ENCODE peak calls at places on chromosome 9, in ten cellular contexts. One of them, this sample, is unnamed.

GRCh38 chr9:34463098-34463900 is 4.7 kb downstream of the DNAI1 start:
- DNase-seq in A673: no peak
- DNase-seq in uterus: peak; percentile 29
- DNase-seq in epithelial cell of esophagus: peak; percentile 85
- DNase-seq in heart right ventricle: no peak
- DNase-seq in body of pancreas: no peak
- DNase-seq in breast epithelium: no peak
- DNase-seq in brain microvascular endothelial cell: peak; percentile 46
- DNase-seq in retinal pigment epithelial cell: no peak
- DNase-seq in endodermal cell: peak; percentile 16
- DNase-seq in this sample: no peak

GRCh38 chr9:111825468-111826145 is 30.9 kb upstream of the SHOC1 start:
- DNase-seq in A673: peak; percentile 25
- DNase-seq in uterus: no peak
- DNase-seq in epithelial cell of esophagus: peak; percentile 68
- DNase-seq in heart right ventricle: no peak
- DNase-seq in body of pancreas: no peak
- DNase-seq in breast epithelium: no peak
- DNase-seq in brain microvascular endothelial cell: peak; percentile 52
- DNase-seq in retinal pigment epithelial cell: peak; percentile 27
- DNase-seq in endodermal cell: no peak
- DNase-seq in this sample: no peak

GRCh38 chr9:3903273-3903672 is 377.5 kb upstream of the RFX3 start:
- DNase-seq in A673: no peak
- DNase-seq in uterus: no peak
- DNase-seq in epithelial cell of esophagus: no peak
- DNase-seq in heart right ventricle: no peak
- DNase-seq in body of pancreas: no peak
- DNase-seq in breast epithelium: no peak
- DNase-seq in brain microvascular endothelial cell: no peak
- DNase-seq in retinal pigment epithelial cell: no peak
- DNase-seq in endodermal cell: no peak
- DNase-seq in this sample: no peak

GRCh38 chr9:32550046-32550608 is 2.0 kb upstream of the SMIM27 start:
- DNase-seq in A673: peak; percentile 31
- DNase-seq in uterus: no peak
- DNase-seq in epithelial cell of esophagus: peak; percentile 40
- DNase-seq in heart right ventricle: no peak
- DNase-seq in body of pancreas: no peak
- DNase-seq in breast epithelium: no peak
- DNase-seq in brain microvascular endothelial cell: peak; percentile 32
- DNase-seq in retinal pigment epithelial cell: no peak
- DNase-seq in endodermal cell: peak; percentile 59
- DNase-seq in this sample: no peak

GRCh38 chr9:114421147-114421546 is 33.4 kb upstream of the AKNA start:
- DNase-seq in A673: no peak
- DNase-seq in uterus: no peak
- DNase-seq in epithelial cell of esophagus: no peak
- DNase-seq in heart right ventricle: no peak
- DNase-seq in body of pancreas: no peak
- DNase-seq in breast epithelium: no peak
- DNase-seq in brain microvascular endothelial cell: no peak
- DNase-seq in retinal pigment epithelial cell: no peak
- DNase-seq in endodermal cell: no peak
- DNase-seq in this sample: no peak

GRCh38 chr9:34884732-34885131 is 73.4 kb upstream of the PHF24 start:
- DNase-seq in A673: no peak
- DNase-seq in uterus: no peak
- DNase-seq in epithelial cell of esophagus: peak; percentile 24
- DNase-seq in heart right ventricle: no peak
- DNase-seq in body of pancreas: no peak
- DNase-seq in breast epithelium: no peak
- DNase-seq in brain microvascular endothelial cell: no peak
- DNase-seq in retinal pigment epithelial cell: no peak
- DNase-seq in endodermal cell: no peak
- DNase-seq in this sample: no peak

GRCh38 chr9:72983512-72984021 is 30.7 kb upstream of the ALDH1A1 start:
- DNase-seq in A673: no peak
- DNase-seq in uterus: no peak
- DNase-seq in epithelial cell of esophagus: no peak
- DNase-seq in heart right ventricle: no peak
- DNase-seq in body of pancreas: peak; percentile 20
- DNase-seq in breast epithelium: no peak
- DNase-seq in brain microvascular endothelial cell: no peak
- DNase-seq in retinal pigment epithelial cell: no peak
- DNase-seq in endodermal cell: no peak
- DNase-seq in this sample: no peak

GRCh38 chr9:130295945-130296782 is 30.6 kb downstream of the HMCN2 start:
- DNase-seq in A673: no peak
- DNase-seq in uterus: no peak
- DNase-seq in epithelial cell of esophagus: no peak
- DNase-seq in heart right ventricle: no peak
- DNase-seq in body of pancreas: no peak
- DNase-seq in breast epithelium: no peak
- DNase-seq in brain microvascular endothelial cell: no peak
- DNase-seq in retinal pigment epithelial cell: no peak
- DNase-seq in endodermal cell: peak; percentile 33
- DNase-seq in this sample: no peak

GRCh38 chr9:95091574-95091970 is 225.9 kb downstream of the FANCC start:
- DNase-seq in A673: no peak
- DNase-seq in uterus: no peak
- DNase-seq in epithelial cell of esophagus: peak; percentile 48
- DNase-seq in heart right ventricle: no peak
- DNase-seq in body of pancreas: no peak
- DNase-seq in breast epithelium: no peak
- DNase-seq in brain microvascular endothelial cell: peak; percentile 84
- DNase-seq in retinal pigment epithelial cell: no peak
- DNase-seq in endodermal cell: no peak
- DNase-seq in this sample: peak; percentile 86

GRCh38 chr9:33029106-33029788 is 4.2 kb downstream of the DNAJA1 start:
- DNase-seq in A673: no peak
- DNase-seq in uterus: no peak
- DNase-seq in epithelial cell of esophagus: peak; percentile 40
- DNase-seq in heart right ventricle: no peak
- DNase-seq in body of pancreas: no peak
- DNase-seq in breast epithelium: no peak
- DNase-seq in brain microvascular endothelial cell: no peak
- DNase-seq in retinal pigment epithelial cell: no peak
- DNase-seq in endodermal cell: no peak
- DNase-seq in this sample: no peak

GRCh38 chr9:89360465-89360864 is 42.2 kb downstream of the SECISBP2 start:
- DNase-seq in A673: no peak
- DNase-seq in uterus: no peak
- DNase-seq in epithelial cell of esophagus: no peak
- DNase-seq in heart right ventricle: no peak
- DNase-seq in body of pancreas: peak; percentile 50
- DNase-seq in breast epithelium: no peak
- DNase-seq in brain microvascular endothelial cell: no peak
- DNase-seq in retinal pigment epithelial cell: peak; percentile 54
- DNase-seq in endodermal cell: peak; percentile 48
- DNase-seq in this sample: no peak

GRCh38 chr9:122325124-122325523 is 45.7 kb upstream of the PTGS1 start:
- DNase-seq in A673: no peak
- DNase-seq in uterus: no peak
- DNase-seq in epithelial cell of esophagus: no peak
- DNase-seq in heart right ventricle: no peak
- DNase-seq in body of pancreas: no peak
- DNase-seq in breast epithelium: no peak
- DNase-seq in brain microvascular endothelial cell: no peak
- DNase-seq in retinal pigment epithelial cell: no peak
- DNase-seq in endodermal cell: peak; percentile 2
- DNase-seq in this sample: no peak

GRCh38 chr9:103872811-103873210 is 221.3 kb upstream of the SMC2 start:
- DNase-seq in A673: no peak
- DNase-seq in uterus: no peak
- DNase-seq in epithelial cell of esophagus: no peak
- DNase-seq in heart right ventricle: no peak
- DNase-seq in body of pancreas: no peak
- DNase-seq in breast epithelium: no peak
- DNase-seq in brain microvascular endothelial cell: no peak
- DNase-seq in retinal pigment epithelial cell: no peak
- DNase-seq in endodermal cell: no peak
- DNase-seq in this sample: no peak

GRCh38 chr9:130536594-130537215 is 42.7 kb upstream of the FUBP3 start:
- DNase-seq in A673: no peak
- DNase-seq in uterus: no peak
- DNase-seq in epithelial cell of esophagus: peak; percentile 79
- DNase-seq in heart right ventricle: no peak
- DNase-seq in body of pancreas: no peak
- DNase-seq in breast epithelium: no peak
- DNase-seq in brain microvascular endothelial cell: no peak
- DNase-seq in retinal pigment epithelial cell: no peak
- DNase-seq in endodermal cell: no peak
- DNase-seq in this sample: no peak

GRCh38 chr9:38295751-38296150 is 96.8 kb upstream of the ALDH1B1 start:
- DNase-seq in A673: no peak
- DNase-seq in uterus: no peak
- DNase-seq in epithelial cell of esophagus: peak; percentile 82
- DNase-seq in heart right ventricle: no peak
- DNase-seq in body of pancreas: no peak
- DNase-seq in breast epithelium: no peak
- DNase-seq in brain microvascular endothelial cell: no peak
- DNase-seq in retinal pigment epithelial cell: no peak
- DNase-seq in endodermal cell: no peak
- DNase-seq in this sample: no peak

GRCh38 chr9:114317665-114318357 is 5.1 kb upstream of the ORM1 start:
- DNase-seq in A673: no peak
- DNase-seq in uterus: peak; percentile 1
- DNase-seq in epithelial cell of esophagus: peak; percentile 34
- DNase-seq in heart right ventricle: no peak
- DNase-seq in body of pancreas: no peak
- DNase-seq in breast epithelium: no peak
- DNase-seq in brain microvascular endothelial cell: no peak
- DNase-seq in retinal pigment epithelial cell: no peak
- DNase-seq in endodermal cell: no peak
- DNase-seq in this sample: no peak

GRCh38 chr9:32378496-32378895 is 5.9 kb upstream of the ACO1 start:
- DNase-seq in A673: peak; percentile 81
- DNase-seq in uterus: peak; percentile 24
- DNase-seq in epithelial cell of esophagus: peak; percentile 83
- DNase-seq in heart right ventricle: peak; percentile 34
- DNase-seq in body of pancreas: peak; percentile 28
- DNase-seq in breast epithelium: no peak
- DNase-seq in brain microvascular endothelial cell: peak; percentile 59
- DNase-seq in retinal pigment epithelial cell: no peak
- DNase-seq in endodermal cell: peak; percentile 61
- DNase-seq in this sample: peak; percentile 32

GRCh38 chr9:133238851-133239532 is 29.9 kb upstream of the OBP2B start:
- DNase-seq in A673: peak; percentile 77
- DNase-seq in uterus: peak; percentile 43
- DNase-seq in epithelial cell of esophagus: peak; percentile 42
- DNase-seq in heart right ventricle: peak; percentile 72
- DNase-seq in body of pancreas: peak; percentile 82
- DNase-seq in breast epithelium: no peak
- DNase-seq in brain microvascular endothelial cell: peak; percentile 33
- DNase-seq in retinal pigment epithelial cell: no peak
- DNase-seq in endodermal cell: peak; percentile 96
- DNase-seq in this sample: no peak
- H3K4me3 ChIP-seq in A673: peak overlapping the region; percentile 17
- H3K4me3 ChIP-seq in uterus: peak overlapping the region; percentile 26
- H3K4me3 ChIP-seq in epithelial cell of esophagus: no peak overlapping the region
- H3K4me3 ChIP-seq in heart right ventricle: peak overlapping the region; percentile 36
- H3K4me3 ChIP-seq in body of pancreas: no peak overlapping the region
- H3K4me3 ChIP-seq in breast epithelium: peak overlapping the region; percentile 53
- H3K4me3 ChIP-seq in brain microvascular endothelial cell: peak overlapping the region; percentile 37
- H3K4me3 ChIP-seq in retinal pigment epithelial cell: peak overlapping the region; percentile 43
- H3K4me3 ChIP-seq in endodermal cell: peak overlapping the region; percentile 80
- H3K4me3 ChIP-seq in this sample: no peak overlapping the region

DNA sequence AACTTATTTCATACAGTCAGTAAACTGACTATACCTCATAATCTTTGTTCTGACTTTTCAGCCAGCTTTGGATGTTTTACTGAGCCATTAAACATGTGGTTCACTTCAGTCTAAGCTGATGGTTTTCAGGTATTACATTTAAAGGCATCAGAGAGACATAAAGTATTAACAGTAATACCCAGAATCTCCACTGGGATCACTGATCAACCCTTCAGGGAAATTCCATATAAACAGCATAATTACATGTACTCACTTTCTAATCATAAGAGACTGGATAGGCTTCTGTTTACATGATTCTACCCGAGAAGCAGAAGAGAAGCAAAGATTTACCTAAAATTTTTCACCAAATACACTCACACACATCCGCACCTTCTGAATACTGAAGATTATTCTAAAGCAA is 186.7 kb upstream of the FREM1 start:
- DNase-seq in A673: no peak
- DNase-seq in uterus: no peak
- DNase-seq in epithelial cell of esophagus: no peak
- DNase-seq in heart right ventricle: no peak
- DNase-seq in body of pancreas: no peak
- DNase-seq in breast epithelium: no peak
- DNase-seq in brain microvascular endothelial cell: no peak
- DNase-seq in retinal pigment epithelial cell: no peak
- DNase-seq in endodermal cell: no peak
- DNase-seq in this sample: no peak
- TF ChIP-seq CTCF in A673: no peak
- TF ChIP-seq CTCF in uterus: no peak
- TF ChIP-seq CTCF in epithelial cell of esophagus: no peak
- TF ChIP-seq CTCF in heart right ventricle: no peak
- TF ChIP-seq CTCF in body of pancreas: no peak
- TF ChIP-seq CTCF in breast epithelium: no peak
- TF ChIP-seq CTCF in brain microvascular endothelial cell: no peak
- TF ChIP-seq CTCF in retinal pigment epithelial cell: no peak
- TF ChIP-seq CTCF in endodermal cell: peak; percentile 52
- TF ChIP-seq CTCF in this sample: no peak

DNA sequence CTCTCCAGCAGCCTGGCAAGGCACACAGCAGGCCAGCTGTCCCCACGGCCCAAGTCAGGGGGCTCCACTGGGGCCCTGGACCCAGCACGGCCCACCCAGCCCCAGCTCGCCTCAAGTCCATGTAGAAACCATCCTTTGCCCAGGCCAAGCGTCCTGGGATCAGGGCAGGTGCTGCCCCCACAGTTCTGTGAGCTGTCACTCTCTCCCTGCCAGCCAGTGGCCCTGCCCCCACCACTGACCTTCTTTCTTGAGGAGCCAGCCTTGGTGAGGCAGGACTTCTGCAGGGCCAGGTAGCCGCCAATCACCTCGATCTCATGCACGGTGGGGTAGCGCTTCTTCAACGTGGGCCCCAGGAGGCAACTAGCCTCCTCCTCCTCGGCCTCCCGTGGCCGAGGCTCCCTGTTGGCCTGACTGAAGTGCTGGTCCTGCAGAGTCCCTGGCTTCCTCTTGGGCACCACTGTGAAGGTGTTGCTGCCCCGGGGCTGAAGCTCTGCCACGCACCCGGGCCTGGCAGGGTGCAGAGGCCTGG is 1.7 kb downstream of the TPRN start:
- DNase-seq in A673: no peak
- DNase-seq in uterus: no peak
- DNase-seq in epithelial cell of esophagus: no peak
- DNase-seq in heart right ventricle: no peak
- DNase-seq in body of pancreas: peak; percentile 86
- DNase-seq in breast epithelium: no peak
- DNase-seq in brain microvascular endothelial cell: no peak
- DNase-seq in retinal pigment epithelial cell: no peak
- DNase-seq in endodermal cell: no peak
- DNase-seq in this sample: no peak
- H3K4me3 ChIP-seq in A673: peak overlapping the region; percentile 59
- H3K4me3 ChIP-seq in uterus: peak overlapping the region; percentile 38
- H3K4me3 ChIP-seq in epithelial cell of esophagus: peak overlapping the region; percentile 7
- H3K4me3 ChIP-seq in heart right ventricle: peak overlapping the region; percentile 50
- H3K4me3 ChIP-seq in body of pancreas: peak overlapping the region; percentile 32
- H3K4me3 ChIP-seq in breast epithelium: peak overlapping the region; percentile 93
- H3K4me3 ChIP-seq in brain microvascular endothelial cell: peak overlapping the region; percentile 46
- H3K4me3 ChIP-seq in retinal pigment epithelial cell: peak overlapping the region; percentile 84
- H3K4me3 ChIP-seq in endodermal cell: peak overlapping the region; percentile 66
- H3K4me3 ChIP-seq in this sample: no peak overlapping the region

GRCh38 chr9:132795511-132796303 is 82.4 kb downstream of the AK8 start:
- DNase-seq in A673: no peak
- DNase-seq in uterus: no peak
- DNase-seq in epithelial cell of esophagus: no peak
- DNase-seq in heart right ventricle: no peak
- DNase-seq in body of pancreas: no peak
- DNase-seq in breast epithelium: no peak
- DNase-seq in brain microvascular endothelial cell: no peak
- DNase-seq in retinal pigment epithelial cell: no peak
- DNase-seq in endodermal cell: peak; percentile 25
- DNase-seq in this sample: no peak
- TF ChIP-seq CTCF in A673: no peak
- TF ChIP-seq CTCF in uterus: no peak
- TF ChIP-seq CTCF in epithelial cell of esophagus: no peak
- TF ChIP-seq CTCF in heart right ventricle: no peak
- TF ChIP-seq CTCF in body of pancreas: no peak
- TF ChIP-seq CTCF in breast epithelium: no peak
- TF ChIP-seq CTCF in brain microvascular endothelial cell: no peak
- TF ChIP-seq CTCF in retinal pigment epithelial cell: no peak
- TF ChIP-seq CTCF in endodermal cell: no peak
- TF ChIP-seq CTCF in this sample: no peak

This sample was measured in kidney epithelial cell.